ENCODE peak calls at places on chromosomes 11 and 22, in ten cellular contexts. One of them, this sample, is unnamed.

GRCh38 chr22:46390652-46391301 is 55.3 kb downstream of the TRMU start:
- DNase-seq in prostate gland: peak; percentile 81
- DNase-seq in Peyer's patch: peak; percentile 59
- DNase-seq in BE2C: peak; percentile 73
- DNase-seq in cardiac muscle cell: no peak
- DNase-seq in HAP-1: no peak
- DNase-seq in mesenchymal stem cell: no peak
- DNase-seq in mucosa of descending colon: no peak
- DNase-seq in tibial nerve: peak; percentile 39
- DNase-seq in spleen: no peak
- DNase-seq in this sample: peak; percentile 61

GRCh38 chr11:27451528-27451927 is 21.1 kb downstream of the LGR4 start:
- DNase-seq in prostate gland: no peak
- DNase-seq in Peyer's patch: no peak
- DNase-seq in BE2C: no peak
- DNase-seq in cardiac muscle cell: no peak
- DNase-seq in HAP-1: no peak
- DNase-seq in mesenchymal stem cell: no peak
- DNase-seq in mucosa of descending colon: no peak
- DNase-seq in tibial nerve: no peak
- DNase-seq in spleen: no peak
- DNase-seq in this sample: no peak

GRCh38 chr11:61378713-61379313 is 13.6 kb upstream of the TMEM216 start:
- DNase-seq in prostate gland: peak; percentile 64
- DNase-seq in Peyer's patch: no peak
- DNase-seq in BE2C: no peak
- DNase-seq in cardiac muscle cell: no peak
- DNase-seq in HAP-1: no peak
- DNase-seq in mesenchymal stem cell: peak; percentile 94
- DNase-seq in mucosa of descending colon: no peak
- DNase-seq in tibial nerve: peak; percentile 37
- DNase-seq in spleen: no peak
- DNase-seq in this sample: no peak

GRCh38 chr11:62394825-62395538 is 23.9 kb upstream of the SCGB1A1 start:
- DNase-seq in prostate gland: peak; percentile 82
- DNase-seq in Peyer's patch: peak; percentile 84
- DNase-seq in BE2C: peak; percentile 93
- DNase-seq in cardiac muscle cell: peak; percentile 83
- DNase-seq in HAP-1: peak; percentile 63
- DNase-seq in mesenchymal stem cell: peak; percentile 86
- DNase-seq in mucosa of descending colon: peak; percentile 71
- DNase-seq in tibial nerve: peak; percentile 76
- DNase-seq in spleen: peak; percentile 84
- DNase-seq in this sample: peak; percentile 79

GRCh38 chr22:35303029-35303624 is 3.4 kb downstream of the TOM1 start:
- DNase-seq in prostate gland: no peak
- DNase-seq in Peyer's patch: no peak
- DNase-seq in BE2C: no peak
- DNase-seq in cardiac muscle cell: no peak
- DNase-seq in HAP-1: no peak
- DNase-seq in mesenchymal stem cell: no peak
- DNase-seq in mucosa of descending colon: no peak
- DNase-seq in tibial nerve: no peak
- DNase-seq in spleen: peak; percentile 46
- DNase-seq in this sample: no peak

GRCh38 chr11:60241786-60242185 is 1.2 kb downstream of the MS4A4E start:
- DNase-seq in prostate gland: no peak
- DNase-seq in Peyer's patch: no peak
- DNase-seq in BE2C: no peak
- DNase-seq in cardiac muscle cell: no peak
- DNase-seq in HAP-1: no peak
- DNase-seq in mesenchymal stem cell: no peak
- DNase-seq in mucosa of descending colon: no peak
- DNase-seq in tibial nerve: no peak
- DNase-seq in spleen: no peak
- DNase-seq in this sample: no peak

GRCh38 chr11:60634151-60634550 is 65.3 kb upstream of the MS4A8 start:
- DNase-seq in prostate gland: no peak
- DNase-seq in Peyer's patch: no peak
- DNase-seq in BE2C: no peak
- DNase-seq in cardiac muscle cell: peak; percentile 3
- DNase-seq in HAP-1: peak; percentile 32
- DNase-seq in mesenchymal stem cell: no peak
- DNase-seq in mucosa of descending colon: peak; percentile 32
- DNase-seq in tibial nerve: no peak
- DNase-seq in spleen: no peak
- DNase-seq in this sample: no peak

GRCh38 chr11:77833302-77833701 is 12.4 kb downstream of the AAMDC start:
- DNase-seq in prostate gland: no peak
- DNase-seq in Peyer's patch: no peak
- DNase-seq in BE2C: no peak
- DNase-seq in cardiac muscle cell: no peak
- DNase-seq in HAP-1: no peak
- DNase-seq in mesenchymal stem cell: no peak
- DNase-seq in mucosa of descending colon: no peak
- DNase-seq in tibial nerve: no peak
- DNase-seq in spleen: no peak
- DNase-seq in this sample: no peak

GRCh38 chr11:72308226-72309073 is 64.5 kb upstream of the PHOX2A start:
- DNase-seq in prostate gland: no peak
- DNase-seq in Peyer's patch: no peak
- DNase-seq in BE2C: peak; percentile 98
- DNase-seq in cardiac muscle cell: no peak
- DNase-seq in HAP-1: peak; percentile 95
- DNase-seq in mesenchymal stem cell: peak; percentile 43
- DNase-seq in mucosa of descending colon: no peak
- DNase-seq in tibial nerve: no peak
- DNase-seq in spleen: no peak
- DNase-seq in this sample: no peak

GRCh38 chr22:32644252-32645100 is 157.0 kb upstream of the TIMP3 start:
- DNase-seq in prostate gland: peak; percentile 89
- DNase-seq in Peyer's patch: peak; percentile 69
- DNase-seq in BE2C: no peak
- DNase-seq in cardiac muscle cell: no peak
- DNase-seq in HAP-1: no peak
- DNase-seq in mesenchymal stem cell: peak; percentile 91
- DNase-seq in mucosa of descending colon: peak; percentile 56
- DNase-seq in tibial nerve: peak; percentile 23
- DNase-seq in spleen: peak; percentile 82
- DNase-seq in this sample: peak; percentile 54

GRCh38 chr11:62804310-62805043 is 763 bp downstream of the NXF1 start:
- DNase-seq in prostate gland: no peak
- DNase-seq in Peyer's patch: no peak
- DNase-seq in BE2C: no peak
- DNase-seq in cardiac muscle cell: no peak
- DNase-seq in HAP-1: no peak
- DNase-seq in mesenchymal stem cell: peak; percentile 75
- DNase-seq in mucosa of descending colon: no peak
- DNase-seq in tibial nerve: no peak
- DNase-seq in spleen: no peak
- DNase-seq in this sample: no peak

GRCh38 chr22:44193537-44193896 is 12.8 kb downstream of the PARVG start:
- DNase-seq in prostate gland: no peak
- DNase-seq in Peyer's patch: no peak
- DNase-seq in BE2C: no peak
- DNase-seq in cardiac muscle cell: no peak
- DNase-seq in HAP-1: no peak
- DNase-seq in mesenchymal stem cell: no peak
- DNase-seq in mucosa of descending colon: no peak
- DNase-seq in tibial nerve: no peak
- DNase-seq in spleen: no peak
- DNase-seq in this sample: no peak

GRCh38 chr11:132300283-132300682 is 929.9 kb downstream of the NTM start:
- DNase-seq in prostate gland: no peak
- DNase-seq in Peyer's patch: no peak
- DNase-seq in BE2C: no peak
- DNase-seq in cardiac muscle cell: peak; percentile 40
- DNase-seq in HAP-1: no peak
- DNase-seq in mesenchymal stem cell: no peak
- DNase-seq in mucosa of descending colon: no peak
- DNase-seq in tibial nerve: no peak
- DNase-seq in spleen: no peak
- DNase-seq in this sample: no peak

GRCh38 chr11:63802637-63803414 is 10.4 kb upstream of the SPINDOC start:
- DNase-seq in prostate gland: no peak
- DNase-seq in Peyer's patch: peak; percentile 53
- DNase-seq in BE2C: peak; percentile 29
- DNase-seq in cardiac muscle cell: no peak
- DNase-seq in HAP-1: peak; percentile 64
- DNase-seq in mesenchymal stem cell: peak; percentile 82
- DNase-seq in mucosa of descending colon: no peak
- DNase-seq in tibial nerve: no peak
- DNase-seq in spleen: peak; percentile 29
- DNase-seq in this sample: no peak

DNA sequence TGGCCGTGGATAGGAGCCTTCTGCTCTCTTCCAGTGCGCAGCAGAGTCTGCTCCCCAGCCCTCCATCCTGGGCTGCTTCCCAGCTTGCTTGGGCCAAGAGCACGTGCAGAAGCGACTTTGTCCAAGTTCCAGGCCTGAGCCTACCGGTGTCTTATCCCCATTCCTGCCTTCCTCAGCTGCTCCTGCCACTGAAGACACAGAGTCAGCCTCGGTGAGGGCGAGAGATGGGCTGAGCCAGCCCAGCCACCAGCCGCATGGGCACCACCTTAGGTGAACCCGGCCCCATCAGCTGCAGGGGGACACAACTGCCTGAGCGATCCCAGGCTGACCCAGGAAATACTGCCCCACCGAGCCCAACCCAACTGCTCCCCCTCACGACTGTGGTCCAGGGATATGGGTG is 847.8 kb downstream of the TBC1D22A start:
- DNase-seq in prostate gland: no peak
- DNase-seq in Peyer's patch: no peak
- DNase-seq in BE2C: no peak
- DNase-seq in cardiac muscle cell: no peak
- DNase-seq in HAP-1: no peak
- DNase-seq in mesenchymal stem cell: no peak
- DNase-seq in mucosa of descending colon: no peak
- DNase-seq in tibial nerve: no peak
- DNase-seq in spleen: peak; percentile 58
- DNase-seq in this sample: no peak
- H3K9me3 ChIP-seq in prostate gland: no peaks in the 10 kb centered on the region
- H3K9me3 ChIP-seq in Peyer's patch: no peaks in the 10 kb centered on the region
- H3K9me3 ChIP-seq in BE2C: no peaks in the 10 kb centered on the region
- H3K9me3 ChIP-seq in cardiac muscle cell: no peaks in the 10 kb centered on the region
- H3K9me3 ChIP-seq in HAP-1: no peaks in the 10 kb centered on the region
- H3K9me3 ChIP-seq in mesenchymal stem cell: no peaks in the 10 kb centered on the region
- H3K9me3 ChIP-seq in mucosa of descending colon: no peaks in the 10 kb centered on the region
- H3K9me3 ChIP-seq in tibial nerve: no peaks in the 10 kb centered on the region
- H3K9me3 ChIP-seq in spleen: no peaks in the 10 kb centered on the region
- H3K9me3 ChIP-seq in this sample: peaks cover 13% of the 10 kb centered on the region

GRCh38 chr11:123176785-123177184 is 18.3 kb downstream of the CLMP start:
- DNase-seq in prostate gland: no peak
- DNase-seq in Peyer's patch: no peak
- DNase-seq in BE2C: no peak
- DNase-seq in cardiac muscle cell: no peak
- DNase-seq in HAP-1: no peak
- DNase-seq in mesenchymal stem cell: no peak
- DNase-seq in mucosa of descending colon: no peak
- DNase-seq in tibial nerve: no peak
- DNase-seq in spleen: no peak
- DNase-seq in this sample: no peak

GRCh38 chr11:123180166-123180565 is 14.9 kb downstream of the CLMP start:
- DNase-seq in prostate gland: no peak
- DNase-seq in Peyer's patch: no peak
- DNase-seq in BE2C: no peak
- DNase-seq in cardiac muscle cell: no peak
- DNase-seq in HAP-1: no peak
- DNase-seq in mesenchymal stem cell: no peak
- DNase-seq in mucosa of descending colon: no peak
- DNase-seq in tibial nerve: no peak
- DNase-seq in spleen: no peak
- DNase-seq in this sample: no peak

GRCh38 chr11:123179571-123179970 is 15.5 kb downstream of the CLMP start:
- DNase-seq in prostate gland: no peak
- DNase-seq in Peyer's patch: no peak
- DNase-seq in BE2C: no peak
- DNase-seq in cardiac muscle cell: no peak
- DNase-seq in HAP-1: no peak
- DNase-seq in mesenchymal stem cell: no peak
- DNase-seq in mucosa of descending colon: peak; percentile 75
- DNase-seq in tibial nerve: no peak
- DNase-seq in spleen: no peak
- DNase-seq in this sample: no peak

GRCh38 chr11:123180574-123180973 is 14.5 kb downstream of the CLMP start:
- DNase-seq in prostate gland: no peak
- DNase-seq in Peyer's patch: no peak
- DNase-seq in BE2C: no peak
- DNase-seq in cardiac muscle cell: no peak
- DNase-seq in HAP-1: no peak
- DNase-seq in mesenchymal stem cell: no peak
- DNase-seq in mucosa of descending colon: no peak
- DNase-seq in tibial nerve: no peak
- DNase-seq in spleen: no peak
- DNase-seq in this sample: no peak

GRCh38 chr11:123178166-123178565 is 16.9 kb downstream of the CLMP start:
- DNase-seq in prostate gland: no peak
- DNase-seq in Peyer's patch: no peak
- DNase-seq in BE2C: no peak
- DNase-seq in cardiac muscle cell: no peak
- DNase-seq in HAP-1: no peak
- DNase-seq in mesenchymal stem cell: no peak
- DNase-seq in mucosa of descending colon: no peak
- DNase-seq in tibial nerve: no peak
- DNase-seq in spleen: no peak
- DNase-seq in this sample: no peak
- H3K4me1 ChIP-seq in prostate gland: no peaks in the 10 kb centered on the region
- H3K4me1 ChIP-seq in Peyer's patch: no peaks in the 10 kb centered on the region
- H3K4me1 ChIP-seq in BE2C: no peaks in the 10 kb centered on the region
- H3K4me1 ChIP-seq in cardiac muscle cell: no peaks in the 10 kb centered on the region
- H3K4me1 ChIP-seq in HAP-1: no peaks in the 10 kb centered on the region
- H3K4me1 ChIP-seq in mesenchymal stem cell: peaks cover 11% of the 10 kb centered on the region
- H3K4me1 ChIP-seq in mucosa of descending colon: no peaks in the 10 kb centered on the region
- H3K4me1 ChIP-seq in tibial nerve: peaks cover 40% of the 10 kb centered on the region
- H3K4me1 ChIP-seq in spleen: peaks cover 9% of the 10 kb centered on the region
- H3K4me1 ChIP-seq in this sample: peaks cover 26% of the 10 kb centered on the region

GRCh38 chr22:49347376-49347775 is 480.3 kb downstream of the BRD1 start:
- DNase-seq in prostate gland: no peak
- DNase-seq in Peyer's patch: peak; percentile 29
- DNase-seq in BE2C: no peak
- DNase-seq in cardiac muscle cell: no peak
- DNase-seq in HAP-1: no peak
- DNase-seq in mesenchymal stem cell: no peak
- DNase-seq in mucosa of descending colon: no peak
- DNase-seq in tibial nerve: no peak
- DNase-seq in spleen: peak; percentile 45
- DNase-seq in this sample: no peak
- H3K9me3 ChIP-seq in prostate gland: no peaks in the 10 kb centered on the region
- H3K9me3 ChIP-seq in Peyer's patch: no peaks in the 10 kb centered on the region
- H3K9me3 ChIP-seq in BE2C: no peaks in the 10 kb centered on the region
- H3K9me3 ChIP-seq in cardiac muscle cell: no peaks in the 10 kb centered on the region
- H3K9me3 ChIP-seq in HAP-1: no peaks in the 10 kb centered on the region
- H3K9me3 ChIP-seq in mesenchymal stem cell: no peaks in the 10 kb centered on the region
- H3K9me3 ChIP-seq in mucosa of descending colon: no peaks in the 10 kb centered on the region
- H3K9me3 ChIP-seq in tibial nerve: no peaks in the 10 kb centered on the region
- H3K9me3 ChIP-seq in spleen: no peaks in the 10 kb centered on the region
- H3K9me3 ChIP-seq in this sample: peaks cover 1% of the 10 kb centered on the region

GRCh38 chr11:125101596-125101995 is 9.8 kb downstream of the TMEM218 start:
- DNase-seq in prostate gland: no peak
- DNase-seq in Peyer's patch: no peak
- DNase-seq in BE2C: no peak
- DNase-seq in cardiac muscle cell: no peak
- DNase-seq in HAP-1: no peak
- DNase-seq in mesenchymal stem cell: peak; percentile 73
- DNase-seq in mucosa of descending colon: no peak
- DNase-seq in tibial nerve: no peak
- DNase-seq in spleen: no peak
- DNase-seq in this sample: no peak
- H3K4me1 ChIP-seq in prostate gland: no peaks in the 10 kb centered on the region
- H3K4me1 ChIP-seq in Peyer's patch: no peaks in the 10 kb centered on the region
- H3K4me1 ChIP-seq in BE2C: no peaks in the 10 kb centered on the region
- H3K4me1 ChIP-seq in cardiac muscle cell: peaks cover 18% of the 10 kb centered on the region
- H3K4me1 ChIP-seq in HAP-1: peaks cover 11% of the 10 kb centered on the region
- H3K4me1 ChIP-seq in mesenchymal stem cell: peaks cover 3% of the 10 kb centered on the region
- H3K4me1 ChIP-seq in mucosa of descending colon: no peaks in the 10 kb centered on the region
- H3K4me1 ChIP-seq in tibial nerve: no peaks in the 10 kb centered on the region
- H3K4me1 ChIP-seq in spleen: no peaks in the 10 kb centered on the region
- H3K4me1 ChIP-seq in this sample: no peaks in the 10 kb centered on the region

This sample was measured in left ventricle myocardium inferior.